ENCODE peak calls at places on chromosomes 12 and 14, in eight cellular contexts. W is endothelial cell, L is tibial nerve, C is WERI-Rb-1, T is cardiac fibroblast, Q is fibroblast of mammary gland, K is heart right ventricle, D is GM12865. Z is an unnamed sample.

GRCh38 chr14:101025131-101025530 is 121.6 kb upstream of the RTL1 start:
- DNase-seq in L (no peak), T (no peak), C (no peak), D (no peak), W (no peak), Q (no peak), K (no peak), Z (no peak)

GRCh38 chr12:111467862-111468245 is 62.1 kb downstream of the SH2B3 start:
- DNase-seq in T (no peak), W (no peak), Q (peak), C (no peak), K (no peak), D (no peak), L (no peak), Z (no peak)

GRCh38 chr12:98532687-98533304 is 17.4 kb downstream of the TMPO start:
- DNase-seq in D (peak), K (no peak), T (peak), W (peak), L (no peak), C (no peak), Q (peak), Z (no peak)

GRCh38 chr14:100710391-100711116 is 16.1 kb upstream of the DLK1 start:
- DNase-seq in T (no peak), C (no peak), Q (no peak), D (no peak), W (no peak), K (no peak), L (no peak), Z (no peak)

GRCh38 chr12:19771858-19772257 is 332.6 kb downstream of the AEBP2 start:
- DNase-seq in T (peak), K (no peak), Q (peak), W (no peak), L (no peak), C (no peak), D (no peak), Z (no peak)

GRCh38 chr12:530871-531270 is 71.1 kb downstream of the B4GALNT3 start:
- DNase-seq in T (no peak), W (no peak), K (no peak), C (peak), Q (no peak), D (no peak), L (no peak), Z (no peak)

GRCh38 chr12:121443193-121443829 is 43.4 kb downstream of the RNF34 start:
- DNase-seq in T (peak), W (peak), K (peak), C (peak), D (peak), Q (peak), L (peak), Z (peak)

GRCh38 chr12:51270067-51270846 is at the start of gene SMAGP:
- DNase-seq in C (peak), Q (peak), W (peak), L (peak), D (peak), T (peak), K (peak), Z (peak)

GRCh38 chr14:51539571-51540037 is 112.1 kb upstream of the FRMD6 start:
- DNase-seq in L (no peak), K (no peak), T (peak), C (no peak), D (peak), W (no peak), Q (peak), Z (no peak)

GRCh38 chr12:104859144-104859543 is 98.9 kb downstream of the SLC41A2 start:
- DNase-seq in T (peak), D (no peak), K (no peak), W (no peak), Q (peak), C (no peak), L (no peak), Z (no peak)

GRCh38 chr14:22839159-22839779 is 2.9 kb downstream of the MMP14 start:
- DNase-seq in T (peak), L (no peak), D (no peak), Q (peak), W (no peak), C (no peak), K (no peak), Z (no peak)

GRCh38 chr14:23327947-23328744 is 6.9 kb downstream of the PABPN1 start:
- DNase-seq in W (peak), Q (peak), L (peak), C (peak), D (peak), K (no peak), T (peak), Z (peak)

GRCh38 chr12:130076752-130077151 is 85.5 kb upstream of the FZD10 start:
- DNase-seq in C (no peak), T (no peak), K (no peak), D (no peak), W (no peak), Q (no peak), L (no peak), Z (no peak)

GRCh38 chr12:91077228-91077954 is 19.6 kb upstream of the KERA start:
- DNase-seq in T (no peak), K (no peak), L (no peak), Q (no peak), W (no peak), C (no peak), D (no peak), Z (no peak)

GRCh38 chr12:26058308-26058707 is 66.5 kb downstream of the BHLHE41 start:
- DNase-seq in T (no peak), L (no peak), D (peak), K (no peak), W (no peak), Q (no peak), C (no peak), Z (peak)
- TF ChIP-seq CTCF in T (no peak), L (no peak), D (no peak), K (no peak), W (no peak), Q (no peak), C (peak), Z (no peak)

DNA sequence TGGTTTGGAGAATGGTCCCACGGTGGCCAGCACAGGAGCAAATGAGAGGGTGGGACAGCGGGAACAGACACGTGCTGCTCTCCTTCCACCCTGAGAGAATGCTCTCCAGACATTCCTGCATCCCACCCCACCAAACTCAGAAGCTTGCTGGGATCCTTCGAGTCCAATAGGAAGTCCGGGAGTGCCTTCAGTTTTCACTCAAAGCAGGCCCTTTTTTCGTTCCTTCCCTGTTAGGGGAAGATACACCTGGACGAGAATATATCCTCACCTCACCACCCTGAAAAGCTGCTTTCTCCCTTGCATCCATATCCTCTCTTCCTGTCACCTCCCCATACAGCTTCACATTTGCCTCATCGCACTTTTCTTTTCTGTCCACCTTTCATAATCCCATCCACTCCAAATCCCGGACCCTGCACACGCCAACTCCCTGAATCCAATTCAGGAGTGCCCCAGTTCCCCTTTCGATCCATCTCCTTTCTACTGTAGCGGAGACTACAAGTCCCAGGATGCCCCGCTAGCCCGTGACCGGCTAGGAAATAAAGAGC is 2.4 kb downstream of the TMEM253 start:
- DNase-seq in D (no peak), T (no peak), L (no peak), Q (no peak), W (no peak), K (no peak), C (no peak), Z (no peak)
- TF ChIP-seq CTCF in D (no peak), T (no peak), L (no peak), Q (no peak), W (peak), K (no peak), C (no peak), Z (no peak)

DNA sequence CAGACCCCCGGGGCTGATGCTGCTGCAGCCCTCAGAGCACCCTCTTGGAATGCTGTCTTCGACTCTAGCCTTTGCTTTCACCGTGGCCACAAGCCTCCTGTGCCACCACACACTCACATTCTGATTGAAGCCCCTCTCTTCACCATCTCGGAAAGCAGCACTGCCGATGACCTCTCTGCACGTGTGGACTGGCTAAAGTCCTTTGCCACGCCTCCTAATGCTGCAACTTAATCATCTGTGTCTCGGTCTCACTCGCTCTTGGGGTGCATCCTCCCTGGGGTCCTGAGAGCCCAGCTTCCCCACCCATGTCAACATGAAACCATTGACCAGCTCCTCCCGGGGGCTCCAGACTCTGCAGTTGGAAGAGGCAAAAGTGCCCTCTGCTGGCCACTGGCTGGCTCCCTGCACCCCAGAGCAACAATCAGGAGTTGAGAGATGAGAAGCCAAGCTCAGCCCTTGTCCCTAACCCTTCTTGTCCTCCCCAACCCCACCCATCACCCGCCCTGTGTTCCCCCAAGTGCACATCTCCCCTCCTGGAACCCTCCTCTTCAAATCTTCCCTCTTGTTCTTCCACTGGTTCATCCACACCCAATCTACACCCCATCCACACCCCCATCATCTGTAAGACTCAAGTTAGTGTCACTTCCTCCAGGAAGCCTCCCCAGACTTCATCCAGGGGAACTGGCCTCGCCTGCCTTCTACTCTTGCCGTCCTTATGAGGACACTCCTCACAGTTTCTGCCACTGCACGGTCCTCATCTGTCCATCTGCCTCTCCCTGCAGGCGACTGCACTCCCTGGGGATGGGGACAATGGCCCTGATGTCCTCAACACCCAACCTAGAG is 23.6 kb upstream of the FAM181A start:
- DNase-seq in L (no peak), K (no peak), Q (no peak), W (peak), C (peak), T (no peak), D (no peak), Z (peak)
- TF ChIP-seq CTCF in L (peak), K (peak), Q (peak), W (no peak), C (peak), T (peak), D (peak), Z (no peak)

DNA sequence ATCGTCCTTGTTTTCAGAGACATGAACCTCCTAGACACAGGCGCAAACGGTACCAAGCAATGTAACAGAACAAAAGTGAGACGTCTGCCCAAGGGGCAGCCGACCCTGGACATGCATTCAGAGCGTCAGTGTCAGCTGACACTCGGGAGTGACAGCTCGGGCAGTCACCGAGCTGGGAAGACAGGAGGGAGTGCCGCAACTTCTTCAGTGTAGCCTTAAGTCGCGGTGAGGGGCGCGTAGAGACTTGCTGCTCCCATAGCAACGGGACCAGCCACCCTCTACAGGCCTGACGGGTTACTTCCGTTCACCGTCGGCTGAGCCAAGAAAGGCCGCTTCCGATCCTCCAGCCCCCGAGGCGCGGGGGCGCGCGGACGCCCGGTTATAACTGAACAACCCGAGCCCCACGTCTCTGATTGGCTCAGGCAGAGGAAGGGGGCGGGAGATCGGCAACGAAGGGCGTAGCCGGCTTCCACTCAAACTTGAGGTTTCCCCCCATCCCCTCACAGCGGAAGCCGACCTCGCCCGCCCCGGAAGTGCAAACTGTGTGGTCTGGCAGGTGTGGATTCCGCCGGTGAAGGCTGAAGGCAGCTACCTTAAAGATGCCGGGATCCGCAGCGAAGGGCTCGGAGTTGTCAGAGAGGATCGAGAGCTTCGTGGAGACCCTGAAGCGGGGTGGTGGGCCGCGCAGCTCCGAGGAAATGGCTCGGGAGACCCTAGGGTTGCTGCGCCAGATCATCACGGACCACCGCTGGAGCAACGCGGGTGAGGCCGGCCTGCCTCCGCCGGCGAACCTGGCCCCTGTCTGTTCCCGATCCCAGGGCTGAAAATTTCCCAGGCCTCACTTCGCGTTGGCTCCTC is at the start of gene EIF2B2:
- DNase-seq in C (peak), W (peak), L (peak), D (peak), Q (peak), K (peak), T (peak), Z (peak)
- TF ChIP-seq CTCF in C (peak), W (no peak), L (no peak), D (no peak), Q (no peak), K (peak), T (no peak), Z (peak)

GRCh38 chr14:103031956-103032355 is 25.4 kb downstream of the CDC42BPB start:
- DNase-seq in W (peak), Q (no peak), T (no peak), K (no peak), L (no peak), D (no peak), C (peak), Z (no peak)
- TF ChIP-seq CTCF in W (no peak), Q (peak), T (no peak), K (no peak), L (no peak), D (no peak), C (peak), Z (no peak)

Z was measured in activated CD8-positive, alpha-beta T cell treated with anti-CD3 and anti-CD28 coated beads for 36 hours.